ENCODE peak calls at places on chromosomes 1 and 21, in four cellular contexts. J is Right ventricle myocardium superior, G is esophagus squamous epithelium, R is testis. Z is an unnamed sample.

GRCh38 chr1:19081218-19081893 is 124.9 kb upstream of the IFFO2 start:
- DNase-seq in J (no peak), R (peak; percentile 51), G (no peak), Z (no peak)

GRCh38 chr1:193819376-193819775 is 633.0 kb upstream of the B3GALT2 start:
- DNase-seq in G (no peak), J (no peak), R (no peak), Z (no peak)

GRCh38 chr1:26066857-26067256 is 573 bp downstream of the TRIM63 start:
- DNase-seq in G (no peak), R (no peak), J (peak; percentile 84), Z (no peak)

GRCh38 chr1:110188116-110188618 is 21.9 kb upstream of the KCNC4 start:
- DNase-seq in G (no peak), J (no peak), R (no peak), Z (no peak)

GRCh38 chr1:222331765-222332164 is 216.1 kb downstream of the HHIPL2 start:
- DNase-seq in R (no peak), G (no peak), J (no peak), Z (no peak)

GRCh38 chr1:66931548-66932124 is 6.8 kb downstream of the MIER1 start:
- DNase-seq in G (no peak), J (no peak), R (no peak), Z (no peak)

GRCh38 chr1:199682081-199682480 is 345.4 kb upstream of the NR5A2 start:
- DNase-seq in R (no peak), G (no peak), J (no peak), Z (no peak)

GRCh38 chr1:84363019-84363418 is 35.3 kb upstream of the DNASE2B start:
- DNase-seq in R (no peak), J (no peak), G (no peak), Z (no peak)

GRCh38 chr1:41413748-41414281 is 52.6 kb downstream of the FOXO6 start:
- DNase-seq in J (no peak), R (no peak), G (no peak), Z (no peak)

GRCh38 chr1:47417129-47418044 is 1.3 kb downstream of the FOXE3 start:
- DNase-seq in G (no peak), J (no peak), R (no peak), Z (no peak)

GRCh38 chr1:101291562-101292035 is 54.8 kb downstream of the S1PR1 start:
- DNase-seq in G (no peak), J (no peak), R (peak; percentile 40), Z (peak; percentile 60)

GRCh38 chr1:151720974-151721787 is at the start of gene RIIAD1:
- DNase-seq in J (peak; percentile 56), R (peak; percentile 55), G (no peak), Z (peak; percentile 77)

GRCh38 chr1:116345830-116346229 is 27.2 kb upstream of the ATP1A1 start:
- DNase-seq in J (no peak), R (no peak), G (no peak), Z (no peak)

GRCh38 chr1:28282426-28283407 is 23.4 kb downstream of the SESN2 start:
- DNase-seq in J (no peak), R (no peak), G (no peak), Z (no peak)

GRCh38 chr1:24027838-24028468 is 47.8 kb upstream of the SRSF10 start:
- DNase-seq in J (no peak), R (no peak), G (no peak), Z (no peak)

GRCh38 chr1:200510228-200510623 is 100.4 kb upstream of the ZNF281 start:
- DNase-seq in J (no peak), R (peak; percentile 88), G (no peak), Z (peak; percentile 79)

GRCh38 chr1:153928776-153929432 is 6.1 kb upstream of the GATAD2B start:
- DNase-seq in J (no peak), R (no peak), G (no peak), Z (no peak)

GRCh38 chr1:104189207-104189606 is 439.5 kb downstream of the AMY1C start:
- DNase-seq in G (no peak), R (no peak), J (no peak), Z (no peak)

GRCh38 chr1:7561331-7561921 is 209.7 kb upstream of the VAMP3 start:
- DNase-seq in G (no peak), R (no peak), J (peak; percentile 20), Z (no peak)

GRCh38 chr1:180580237-180580636 is 21.5 kb downstream of the OVAAL start:
- DNase-seq in J (no peak), R (no peak), G (no peak), Z (no peak)

GRCh38 chr1:43835141-43836021 is 98.2 kb upstream of the ARTN start:
- DNase-seq in J (no peak), G (no peak), R (no peak), Z (no peak)

GRCh38 chr1:68814067-68814466 is 317.2 kb upstream of the DEPDC1 start:
- DNase-seq in G (no peak), R (no peak), J (no peak), Z (no peak)

GRCh38 chr1:93694833-93695232 is 13.2 kb upstream of the BCAR3 start:
- DNase-seq in G (no peak), J (no peak), R (no peak), Z (no peak)

GRCh38 chr21:36887983-36888382 is 78.5 kb downstream of the HLCS start:
- DNase-seq in R (no peak), G (no peak), J (no peak), Z (no peak)

GRCh38 chr1:29703596-29703995 is 467.3 kb downstream of the PTPRU start:
- DNase-seq in R (peak; percentile 39), J (no peak), G (no peak), Z (no peak)

GRCh38 chr1:116232989-116233514 is 121.9 kb downstream of the MAB21L3 start:
- DNase-seq in J (no peak), R (peak; percentile 37), G (no peak), Z (no peak)

GRCh38 chr1:182791464-182792179 is 2.0 kb downstream of the NPL start:
- DNase-seq in R (no peak), G (no peak), J (no peak), Z (no peak)

GRCh38 chr1:22256213-22256512 is 113.3 kb upstream of the WNT4 start:
- DNase-seq in R (no peak), G (no peak), J (no peak), Z (no peak)

GRCh38 chr21:17389311-17389710 is 123.5 kb upstream of the CXADR start:
- DNase-seq in R (no peak), G (no peak), J (no peak), Z (no peak)

GRCh38 chr1:52142220-52143153 is 598 bp downstream of the ZFYVE9 start:
- DNase-seq in R (peak; percentile 62), J (peak; percentile 58), G (no peak), Z (peak; percentile 85)

GRCh38 chr1:61079898-61080336 is 2.4 kb upstream of the NFIA start:
- DNase-seq in R (peak; percentile 90), J (peak; percentile 89), G (no peak), Z (no peak)